ENCODE peak calls at places on chromosomes 7 and 10, in ten cellular contexts. One of them, this sample, is unnamed. For H3K9me3, the result is how much of the 10 kb centered on the place peaks cover.

GRCh38 chr7:4849390-4849789 is 12.4 kb downstream of the PAPOLB start:
- DNase-seq in H9: no peak
- DNase-seq in body of pancreas: peak
- DNase-seq in OCI-LY7: peak
- DNase-seq in tibial nerve: peak
- DNase-seq in adipocyte: peak
- DNase-seq in esophagus squamous epithelium: no peak
- DNase-seq in NT2/D1: peak
- DNase-seq in A549: peak
- DNase-seq in CD8-positive, alpha-beta T cell: no peak
- DNase-seq in this sample: no peak

GRCh38 chr7:4682621-4683042 is 537 bp downstream of the FOXK1 start:
- DNase-seq in tibial nerve: no peak
- DNase-seq in H9: peak
- DNase-seq in A549: peak
- DNase-seq in adipocyte: peak
- DNase-seq in body of pancreas: peak
- DNase-seq in esophagus squamous epithelium: no peak
- DNase-seq in NT2/D1: peak
- DNase-seq in CD8-positive, alpha-beta T cell: peak
- DNase-seq in OCI-LY7: peak
- DNase-seq in this sample: peak

GRCh38 chr7:2114052-2114451 is 118.7 kb downstream of the MAD1L1 start:
- DNase-seq in body of pancreas: no peak
- DNase-seq in OCI-LY7: no peak
- DNase-seq in tibial nerve: no peak
- DNase-seq in A549: no peak
- DNase-seq in H9: no peak
- DNase-seq in adipocyte: peak
- DNase-seq in esophagus squamous epithelium: no peak
- DNase-seq in CD8-positive, alpha-beta T cell: no peak
- DNase-seq in NT2/D1: no peak
- DNase-seq in this sample: no peak

GRCh38 chr10:114548662-114549061 is 109.4 kb downstream of the ABLIM1 start:
- DNase-seq in tibial nerve: peak
- DNase-seq in OCI-LY7: peak
- DNase-seq in H9: peak
- DNase-seq in esophagus squamous epithelium: no peak
- DNase-seq in A549: peak
- DNase-seq in NT2/D1: no peak
- DNase-seq in body of pancreas: peak
- DNase-seq in adipocyte: peak
- DNase-seq in CD8-positive, alpha-beta T cell: no peak
- DNase-seq in this sample: no peak

GRCh38 chr7:140017543-140017942 is 45.2 kb downstream of the PARP12 start:
- DNase-seq in adipocyte: no peak
- DNase-seq in body of pancreas: no peak
- DNase-seq in NT2/D1: no peak
- DNase-seq in H9: no peak
- DNase-seq in A549: no peak
- DNase-seq in esophagus squamous epithelium: no peak
- DNase-seq in CD8-positive, alpha-beta T cell: no peak
- DNase-seq in tibial nerve: no peak
- DNase-seq in OCI-LY7: no peak
- DNase-seq in this sample: no peak

GRCh38 chr10:31064334-31064733 is 32.7 kb upstream of the ZNF438 start:
- DNase-seq in A549: no peak
- DNase-seq in tibial nerve: peak
- DNase-seq in body of pancreas: no peak
- DNase-seq in CD8-positive, alpha-beta T cell: no peak
- DNase-seq in NT2/D1: no peak
- DNase-seq in adipocyte: peak
- DNase-seq in OCI-LY7: no peak
- DNase-seq in esophagus squamous epithelium: no peak
- DNase-seq in H9: no peak
- DNase-seq in this sample: no peak

GRCh38 chr7:97499204-97499603 is 232.7 kb upstream of the TAC1 start:
- DNase-seq in CD8-positive, alpha-beta T cell: no peak
- DNase-seq in H9: peak
- DNase-seq in body of pancreas: peak
- DNase-seq in adipocyte: peak
- DNase-seq in esophagus squamous epithelium: no peak
- DNase-seq in OCI-LY7: peak
- DNase-seq in tibial nerve: no peak
- DNase-seq in NT2/D1: peak
- DNase-seq in A549: peak
- DNase-seq in this sample: no peak

GRCh38 chr10:68348265-68348741 is 15.6 kb upstream of the PBLD start:
- DNase-seq in adipocyte: peak
- DNase-seq in esophagus squamous epithelium: no peak
- DNase-seq in A549: peak
- DNase-seq in OCI-LY7: peak
- DNase-seq in CD8-positive, alpha-beta T cell: peak
- DNase-seq in tibial nerve: no peak
- DNase-seq in H9: peak
- DNase-seq in NT2/D1: peak
- DNase-seq in body of pancreas: peak
- DNase-seq in this sample: no peak

GRCh38 chr10:63719174-63719856 is 198.1 kb downstream of the REEP3 start:
- DNase-seq in adipocyte: no peak
- DNase-seq in NT2/D1: no peak
- DNase-seq in A549: no peak
- DNase-seq in tibial nerve: no peak
- DNase-seq in CD8-positive, alpha-beta T cell: no peak
- DNase-seq in body of pancreas: no peak
- DNase-seq in OCI-LY7: no peak
- DNase-seq in H9: no peak
- DNase-seq in esophagus squamous epithelium: no peak
- DNase-seq in this sample: no peak

GRCh38 chr7:23833405-23833804 is 123.4 kb downstream of the STK31 start:
- DNase-seq in H9: no peak
- DNase-seq in OCI-LY7: no peak
- DNase-seq in A549: no peak
- DNase-seq in NT2/D1: no peak
- DNase-seq in esophagus squamous epithelium: no peak
- DNase-seq in tibial nerve: no peak
- DNase-seq in CD8-positive, alpha-beta T cell: no peak
- DNase-seq in body of pancreas: no peak
- DNase-seq in adipocyte: no peak
- DNase-seq in this sample: no peak
- H3K9me3 ChIP-seq in H9: under half
- H3K9me3 ChIP-seq in OCI-LY7: under half
- H3K9me3 ChIP-seq in A549: under half
- H3K9me3 ChIP-seq in NT2/D1: half or more
- H3K9me3 ChIP-seq in esophagus squamous epithelium: under half
- H3K9me3 ChIP-seq in tibial nerve: under half
- H3K9me3 ChIP-seq in CD8-positive, alpha-beta T cell: under half
- H3K9me3 ChIP-seq in body of pancreas: under half
- H3K9me3 ChIP-seq in adipocyte: under half
- H3K9me3 ChIP-seq in this sample: under half

GRCh38 chr7:158067219-158067930 is 520.2 kb downstream of the PTPRN2 start:
- DNase-seq in NT2/D1: no peak
- DNase-seq in OCI-LY7: no peak
- DNase-seq in esophagus squamous epithelium: no peak
- DNase-seq in A549: no peak
- DNase-seq in tibial nerve: no peak
- DNase-seq in H9: no peak
- DNase-seq in body of pancreas: peak
- DNase-seq in CD8-positive, alpha-beta T cell: no peak
- DNase-seq in adipocyte: no peak
- DNase-seq in this sample: no peak
- H3K9me3 ChIP-seq in NT2/D1: under half
- H3K9me3 ChIP-seq in OCI-LY7: under half
- H3K9me3 ChIP-seq in esophagus squamous epithelium: under half
- H3K9me3 ChIP-seq in A549: under half
- H3K9me3 ChIP-seq in tibial nerve: under half
- H3K9me3 ChIP-seq in H9: under half
- H3K9me3 ChIP-seq in body of pancreas: under half
- H3K9me3 ChIP-seq in CD8-positive, alpha-beta T cell: under half
- H3K9me3 ChIP-seq in adipocyte: under half
- H3K9me3 ChIP-seq in this sample: under half

DNA sequence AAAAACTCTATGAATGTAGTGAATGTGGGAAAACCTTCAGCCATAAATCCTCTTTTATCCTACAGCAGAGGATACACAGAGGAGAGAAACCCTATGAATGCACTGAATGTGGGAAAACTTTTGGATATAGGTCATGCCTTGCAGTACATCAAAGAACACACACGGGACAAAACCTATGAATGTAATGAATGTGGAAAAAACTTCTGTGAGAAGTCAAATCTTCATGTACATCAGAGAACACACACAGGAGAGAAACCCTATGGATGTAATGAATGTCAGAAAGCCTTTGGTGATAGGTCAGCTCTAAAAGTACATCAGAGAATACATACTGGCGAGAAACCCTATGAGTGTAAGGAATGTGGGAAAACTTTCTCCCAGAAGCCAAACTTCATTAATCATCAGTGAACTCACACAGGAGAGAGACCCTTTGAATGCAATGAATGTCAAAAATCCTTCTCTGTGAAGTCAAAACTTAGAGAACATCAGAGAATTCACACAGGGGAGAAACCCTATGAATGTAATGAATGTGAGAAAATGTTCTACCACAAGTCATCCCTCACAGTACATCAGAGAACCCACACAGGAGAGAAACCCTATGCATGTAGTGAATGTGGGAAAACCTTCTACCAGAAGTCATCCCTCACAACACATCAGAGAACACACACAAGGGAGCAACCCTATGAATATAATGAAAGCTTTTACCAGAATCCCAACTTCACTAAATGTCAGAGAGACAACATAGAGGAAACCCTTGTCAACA is 45.6 kb downstream of the ZNF487 start:
- DNase-seq in tibial nerve: no peak
- DNase-seq in esophagus squamous epithelium: no peak
- DNase-seq in A549: no peak
- DNase-seq in adipocyte: no peak
- DNase-seq in OCI-LY7: no peak
- DNase-seq in CD8-positive, alpha-beta T cell: no peak
- DNase-seq in H9: no peak
- DNase-seq in body of pancreas: no peak
- DNase-seq in NT2/D1: no peak
- DNase-seq in this sample: no peak
- H3K9me3 ChIP-seq in tibial nerve: under half
- H3K9me3 ChIP-seq in esophagus squamous epithelium: under half
- H3K9me3 ChIP-seq in A549: half or more
- H3K9me3 ChIP-seq in adipocyte: half or more
- H3K9me3 ChIP-seq in OCI-LY7: under half
- H3K9me3 ChIP-seq in CD8-positive, alpha-beta T cell: under half
- H3K9me3 ChIP-seq in H9: under half
- H3K9me3 ChIP-seq in body of pancreas: under half
- H3K9me3 ChIP-seq in NT2/D1: under half
- H3K9me3 ChIP-seq in this sample: under half

GRCh38 chr10:97080051-97080776 is 105.5 kb downstream of the SLIT1 start:
- DNase-seq in adipocyte: no peak
- DNase-seq in body of pancreas: no peak
- DNase-seq in H9: no peak
- DNase-seq in A549: no peak
- DNase-seq in OCI-LY7: no peak
- DNase-seq in esophagus squamous epithelium: no peak
- DNase-seq in NT2/D1: no peak
- DNase-seq in CD8-positive, alpha-beta T cell: no peak
- DNase-seq in tibial nerve: no peak
- DNase-seq in this sample: no peak
- H3K9me3 ChIP-seq in adipocyte: under half
- H3K9me3 ChIP-seq in body of pancreas: under half
- H3K9me3 ChIP-seq in H9: under half
- H3K9me3 ChIP-seq in A549: under half
- H3K9me3 ChIP-seq in OCI-LY7: under half
- H3K9me3 ChIP-seq in esophagus squamous epithelium: under half
- H3K9me3 ChIP-seq in NT2/D1: under half
- H3K9me3 ChIP-seq in CD8-positive, alpha-beta T cell: under half
- H3K9me3 ChIP-seq in tibial nerve: under half
- H3K9me3 ChIP-seq in this sample: under half

DNA sequence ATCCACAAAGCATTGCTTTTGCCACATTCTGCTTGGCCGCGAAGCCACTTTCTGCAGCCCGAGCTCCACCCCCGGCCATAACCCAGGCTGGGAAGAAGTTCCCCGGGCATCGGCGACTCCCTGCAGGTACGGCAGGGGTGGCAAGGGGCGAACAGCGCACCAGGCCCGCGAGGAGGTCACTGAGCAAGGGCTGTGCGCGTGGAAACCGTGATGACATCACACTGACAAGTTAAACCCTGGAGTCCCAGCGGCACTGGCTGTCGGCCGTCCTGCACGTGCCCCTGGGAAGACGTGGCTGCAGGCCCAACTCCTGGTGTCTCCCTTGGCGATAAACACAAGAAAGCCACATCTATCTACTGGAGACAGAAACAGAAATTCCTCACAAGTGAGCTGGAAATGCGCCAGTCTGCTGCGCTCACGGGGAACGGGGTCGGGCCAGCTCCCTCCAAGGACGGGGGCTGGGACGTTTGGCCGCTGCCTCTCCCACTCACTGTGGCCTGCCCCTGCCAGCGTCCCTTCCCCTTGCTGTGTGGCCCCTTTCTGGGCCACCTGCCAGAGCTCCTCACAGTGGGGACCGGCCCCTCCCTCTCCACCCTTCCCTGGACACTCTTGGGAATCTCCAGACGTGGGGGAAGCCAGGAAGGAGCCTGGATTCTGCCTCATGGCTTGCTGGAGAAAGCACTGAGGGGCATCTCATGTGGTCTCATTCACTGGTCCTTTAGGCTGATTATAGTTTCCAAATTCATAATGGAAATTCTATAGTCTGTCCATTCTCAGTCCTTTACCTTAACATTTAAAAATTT is 326.5 kb downstream of the DNAJB6 start:
- DNase-seq in H9: no peak
- DNase-seq in OCI-LY7: no peak
- DNase-seq in CD8-positive, alpha-beta T cell: no peak
- DNase-seq in esophagus squamous epithelium: no peak
- DNase-seq in adipocyte: no peak
- DNase-seq in tibial nerve: no peak
- DNase-seq in body of pancreas: no peak
- DNase-seq in A549: no peak
- DNase-seq in NT2/D1: no peak
- DNase-seq in this sample: no peak
- H3K9me3 ChIP-seq in H9: under half
- H3K9me3 ChIP-seq in OCI-LY7: under half
- H3K9me3 ChIP-seq in CD8-positive, alpha-beta T cell: under half
- H3K9me3 ChIP-seq in esophagus squamous epithelium: under half
- H3K9me3 ChIP-seq in adipocyte: under half
- H3K9me3 ChIP-seq in tibial nerve: under half
- H3K9me3 ChIP-seq in body of pancreas: under half
- H3K9me3 ChIP-seq in A549: under half
- H3K9me3 ChIP-seq in NT2/D1: under half
- H3K9me3 ChIP-seq in this sample: under half

DNA sequence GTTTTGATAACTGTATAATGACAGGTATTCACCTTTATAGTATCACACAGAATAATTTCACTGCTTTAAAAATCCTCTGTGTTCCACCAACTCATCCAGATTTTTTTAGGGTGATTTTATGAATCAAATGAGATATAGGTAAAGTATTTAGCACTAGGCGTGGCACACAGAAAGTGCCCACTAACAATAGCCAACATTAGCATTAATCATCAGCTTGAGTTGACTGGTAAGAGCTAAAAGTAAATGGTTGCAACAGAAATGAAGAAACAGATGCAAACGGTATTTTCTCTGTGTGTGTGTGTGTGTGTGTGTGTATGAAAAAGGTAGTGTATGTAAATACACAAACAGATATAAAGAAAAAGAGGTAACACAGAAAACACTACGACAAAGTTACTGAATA is 378.8 kb upstream of the ETV1 start:
- DNase-seq in adipocyte: no peak
- DNase-seq in body of pancreas: no peak
- DNase-seq in H9: no peak
- DNase-seq in CD8-positive, alpha-beta T cell: no peak
- DNase-seq in OCI-LY7: no peak
- DNase-seq in NT2/D1: no peak
- DNase-seq in tibial nerve: no peak
- DNase-seq in esophagus squamous epithelium: no peak
- DNase-seq in A549: no peak
- DNase-seq in this sample: no peak
- H3K9me3 ChIP-seq in adipocyte: under half
- H3K9me3 ChIP-seq in body of pancreas: under half
- H3K9me3 ChIP-seq in H9: under half
- H3K9me3 ChIP-seq in CD8-positive, alpha-beta T cell: under half
- H3K9me3 ChIP-seq in OCI-LY7: under half
- H3K9me3 ChIP-seq in NT2/D1: under half
- H3K9me3 ChIP-seq in tibial nerve: under half
- H3K9me3 ChIP-seq in esophagus squamous epithelium: under half
- H3K9me3 ChIP-seq in A549: under half
- H3K9me3 ChIP-seq in this sample: under half